ENCODE peak calls at places on chromosomes 16 and 17, in six cellular contexts. One of them, this sample, is unnamed.

GRCh38 chr17:50946891-50947843 is 81.0 kb upstream of the TOB1 start:
- DNase-seq in NCI-H1436: no peak
- DNase-seq in fibroblast of the aortic adventitia: no peak
- DNase-seq in RPMI7951: no peak
- DNase-seq in COR-L47: no peak
- DNase-seq in LoVo: no peak
- DNase-seq in this sample: no peak

GRCh38 chr16:15907863-15908478 is 19.6 kb upstream of the CEP20 start:
- DNase-seq in NCI-H1436: peak
- DNase-seq in fibroblast of the aortic adventitia: no peak
- DNase-seq in RPMI7951: peak
- DNase-seq in COR-L47: no peak
- DNase-seq in LoVo: peak
- DNase-seq in this sample: peak

GRCh38 chr16:90020260-90020837 is 1.1 kb upstream of the DBNDD1 start:
- DNase-seq in NCI-H1436: no peak
- DNase-seq in fibroblast of the aortic adventitia: no peak
- DNase-seq in RPMI7951: peak
- DNase-seq in COR-L47: peak
- DNase-seq in LoVo: no peak
- DNase-seq in this sample: no peak

GRCh38 chr16:11833951-11834695 is 17.2 kb downstream of the RSL1D1 start:
- DNase-seq in NCI-H1436: no peak
- DNase-seq in fibroblast of the aortic adventitia: peak
- DNase-seq in RPMI7951: peak
- DNase-seq in COR-L47: no peak
- DNase-seq in LoVo: no peak
- DNase-seq in this sample: peak

GRCh38 chr16:12320298-12320706 is 343.8 kb downstream of the SNX29 start:
- DNase-seq in NCI-H1436: no peak
- DNase-seq in fibroblast of the aortic adventitia: peak
- DNase-seq in RPMI7951: no peak
- DNase-seq in COR-L47: peak
- DNase-seq in LoVo: no peak
- DNase-seq in this sample: no peak

GRCh38 chr17:44979426-44980273 is 11.5 kb upstream of the C1QL1 start:
- DNase-seq in NCI-H1436: no peak
- DNase-seq in fibroblast of the aortic adventitia: no peak
- DNase-seq in RPMI7951: no peak
- DNase-seq in COR-L47: peak
- DNase-seq in LoVo: no peak
- DNase-seq in this sample: no peak

GRCh38 chr17:58531661-58532554 is 17.5 kb upstream of the MTMR4 start:
- DNase-seq in NCI-H1436: peak
- DNase-seq in fibroblast of the aortic adventitia: no peak
- DNase-seq in RPMI7951: peak
- DNase-seq in COR-L47: peak
- DNase-seq in LoVo: peak
- DNase-seq in this sample: peak

GRCh38 chr17:40425741-40426140 is 8.0 kb upstream of the TOP2A start:
- DNase-seq in NCI-H1436: no peak
- DNase-seq in fibroblast of the aortic adventitia: no peak
- DNase-seq in RPMI7951: no peak
- DNase-seq in COR-L47: no peak
- DNase-seq in LoVo: no peak
- DNase-seq in this sample: no peak

GRCh38 chr17:78359216-78359935 is 501 bp downstream of the SOCS3 start:
- DNase-seq in NCI-H1436: no peak
- DNase-seq in fibroblast of the aortic adventitia: peak
- DNase-seq in RPMI7951: no peak
- DNase-seq in COR-L47: peak
- DNase-seq in LoVo: no peak
- DNase-seq in this sample: no peak

GRCh38 chr17:59651346-59651745 is 31.7 kb downstream of the CLTC start:
- DNase-seq in NCI-H1436: no peak
- DNase-seq in fibroblast of the aortic adventitia: no peak
- DNase-seq in RPMI7951: peak
- DNase-seq in COR-L47: no peak
- DNase-seq in LoVo: peak
- DNase-seq in this sample: no peak

GRCh38 chr16:28585674-28586073 is 11.2 kb downstream of the SULT1A2 start:
- DNase-seq in NCI-H1436: no peak
- DNase-seq in fibroblast of the aortic adventitia: no peak
- DNase-seq in RPMI7951: no peak
- DNase-seq in COR-L47: no peak
- DNase-seq in LoVo: no peak
- DNase-seq in this sample: no peak

GRCh38 chr16:89581861-89582563 is 6.5 kb downstream of the CPNE7 start:
- DNase-seq in NCI-H1436: no peak
- DNase-seq in fibroblast of the aortic adventitia: peak
- DNase-seq in RPMI7951: peak
- DNase-seq in COR-L47: no peak
- DNase-seq in LoVo: no peak
- DNase-seq in this sample: no peak

GRCh38 chr16:2398520-2398919 is 30.7 kb upstream of the CCNF start:
- DNase-seq in NCI-H1436: no peak
- DNase-seq in fibroblast of the aortic adventitia: no peak
- DNase-seq in RPMI7951: no peak
- DNase-seq in COR-L47: no peak
- DNase-seq in LoVo: no peak
- DNase-seq in this sample: no peak

GRCh38 chr16:85917012-85917411 is 18.1 kb downstream of the IRF8 start:
- DNase-seq in NCI-H1436: no peak
- DNase-seq in fibroblast of the aortic adventitia: no peak
- DNase-seq in RPMI7951: no peak
- DNase-seq in COR-L47: no peak
- DNase-seq in LoVo: no peak
- DNase-seq in this sample: no peak

GRCh38 chr17:67229109-67229991 is 15.6 kb downstream of the HELZ start:
- DNase-seq in NCI-H1436: no peak
- DNase-seq in fibroblast of the aortic adventitia: no peak
- DNase-seq in RPMI7951: no peak
- DNase-seq in COR-L47: no peak
- DNase-seq in LoVo: no peak
- DNase-seq in this sample: no peak

GRCh38 chr17:57577751-57578607 is 167.1 kb downstream of the CCDC182 start:
- DNase-seq in NCI-H1436: peak
- DNase-seq in fibroblast of the aortic adventitia: peak
- DNase-seq in RPMI7951: no peak
- DNase-seq in COR-L47: no peak
- DNase-seq in LoVo: no peak
- DNase-seq in this sample: no peak

GRCh38 chr16:24988593-24989338 is 26.4 kb downstream of the ARHGAP17 start:
- DNase-seq in NCI-H1436: no peak
- DNase-seq in fibroblast of the aortic adventitia: peak
- DNase-seq in RPMI7951: peak
- DNase-seq in COR-L47: no peak
- DNase-seq in LoVo: peak
- DNase-seq in this sample: no peak

GRCh38 chr17:42072323-42073187 is 22.2 kb upstream of the C17orf113 start:
- DNase-seq in NCI-H1436: no peak
- DNase-seq in fibroblast of the aortic adventitia: no peak
- DNase-seq in RPMI7951: no peak
- DNase-seq in COR-L47: no peak
- DNase-seq in LoVo: no peak
- DNase-seq in this sample: no peak

GRCh38 chr16:14600164-14600563 is 29.9 kb downstream of the PARN start:
- DNase-seq in NCI-H1436: peak
- DNase-seq in fibroblast of the aortic adventitia: peak
- DNase-seq in RPMI7951: peak
- DNase-seq in COR-L47: no peak
- DNase-seq in LoVo: no peak
- DNase-seq in this sample: peak

GRCh38 chr17:50170662-50171370 is 5.0 kb downstream of the SGCA start:
- DNase-seq in NCI-H1436: no peak
- DNase-seq in fibroblast of the aortic adventitia: peak
- DNase-seq in RPMI7951: peak
- DNase-seq in COR-L47: no peak
- DNase-seq in LoVo: peak
- DNase-seq in this sample: no peak

GRCh38 chr17:5203178-5203907 is 11.7 kb upstream of the ZNF594 start:
- DNase-seq in NCI-H1436: no peak
- DNase-seq in fibroblast of the aortic adventitia: no peak
- DNase-seq in RPMI7951: peak
- DNase-seq in COR-L47: no peak
- DNase-seq in LoVo: no peak
- DNase-seq in this sample: no peak

GRCh38 chr16:23835390-23836077 is at the start of gene PRKCB:
- DNase-seq in NCI-H1436: no peak
- DNase-seq in fibroblast of the aortic adventitia: peak
- DNase-seq in RPMI7951: peak
- DNase-seq in COR-L47: no peak
- DNase-seq in LoVo: no peak
- DNase-seq in this sample: peak

GRCh38 chr17:40097931-40098845 is 2.2 kb downstream of the NR1D1 start:
- DNase-seq in NCI-H1436: no peak
- DNase-seq in fibroblast of the aortic adventitia: peak
- DNase-seq in RPMI7951: peak
- DNase-seq in COR-L47: no peak
- DNase-seq in LoVo: peak
- DNase-seq in this sample: peak

GRCh38 chr17:28335959-28336871 is 654 bp downstream of the TNFAIP1 start:
- DNase-seq in NCI-H1436: peak
- DNase-seq in fibroblast of the aortic adventitia: peak
- DNase-seq in RPMI7951: peak
- DNase-seq in COR-L47: peak
- DNase-seq in LoVo: peak
- DNase-seq in this sample: peak

GRCh38 chr16:25184771-25185170 is 32.0 kb upstream of the AQP8 start:
- DNase-seq in NCI-H1436: no peak
- DNase-seq in fibroblast of the aortic adventitia: no peak
- DNase-seq in RPMI7951: peak
- DNase-seq in COR-L47: no peak
- DNase-seq in LoVo: no peak
- DNase-seq in this sample: no peak

GRCh38 chr17:44785921-44786320 is 27.1 kb downstream of the ADAM11 start:
- DNase-seq in NCI-H1436: no peak
- DNase-seq in fibroblast of the aortic adventitia: no peak
- DNase-seq in RPMI7951: no peak
- DNase-seq in COR-L47: no peak
- DNase-seq in LoVo: no peak
- DNase-seq in this sample: no peak

GRCh38 chr17:7988750-7989178 is 13.7 kb upstream of the GUCY2D start:
- DNase-seq in NCI-H1436: peak
- DNase-seq in fibroblast of the aortic adventitia: peak
- DNase-seq in RPMI7951: peak
- DNase-seq in COR-L47: peak
- DNase-seq in LoVo: peak
- DNase-seq in this sample: peak

GRCh38 chr16:15827299-15827698 is 29.5 kb downstream of the MYH11 start:
- DNase-seq in NCI-H1436: no peak
- DNase-seq in fibroblast of the aortic adventitia: no peak
- DNase-seq in RPMI7951: no peak
- DNase-seq in COR-L47: no peak
- DNase-seq in LoVo: no peak
- DNase-seq in this sample: no peak

GRCh38 chr17:45384800-45385262 is 47.8 kb downstream of the ARHGAP27 start:
- DNase-seq in NCI-H1436: no peak
- DNase-seq in fibroblast of the aortic adventitia: no peak
- DNase-seq in RPMI7951: no peak
- DNase-seq in COR-L47: no peak
- DNase-seq in LoVo: no peak
- DNase-seq in this sample: no peak

GRCh38 chr17:51185763-51186332 is 19.6 kb downstream of the NME2 start:
- DNase-seq in NCI-H1436: no peak
- DNase-seq in fibroblast of the aortic adventitia: no peak
- DNase-seq in RPMI7951: no peak
- DNase-seq in COR-L47: no peak
- DNase-seq in LoVo: no peak
- DNase-seq in this sample: no peak

GRCh38 chr17:75601057-75601987 is 13.7 kb downstream of the MYO15B start:
- DNase-seq in NCI-H1436: peak
- DNase-seq in fibroblast of the aortic adventitia: peak
- DNase-seq in RPMI7951: peak
- DNase-seq in COR-L47: peak
- DNase-seq in LoVo: peak
- DNase-seq in this sample: peak

GRCh38 chr17:45052052-45052772 is 780 bp upstream of the DCAKD start:
- DNase-seq in NCI-H1436: peak
- DNase-seq in fibroblast of the aortic adventitia: no peak
- DNase-seq in RPMI7951: peak
- DNase-seq in COR-L47: peak
- DNase-seq in LoVo: peak
- DNase-seq in this sample: no peak

GRCh38 chr17:75301031-75301430 is 11.8 kb upstream of the SLC25A19 start:
- DNase-seq in NCI-H1436: no peak
- DNase-seq in fibroblast of the aortic adventitia: no peak
- DNase-seq in RPMI7951: no peak
- DNase-seq in COR-L47: no peak
- DNase-seq in LoVo: no peak
- DNase-seq in this sample: no peak

GRCh38 chr16:54409982-54410381 is 123.4 kb upstream of the IRX3 start:
- DNase-seq in NCI-H1436: no peak
- DNase-seq in fibroblast of the aortic adventitia: no peak
- DNase-seq in RPMI7951: no peak
- DNase-seq in COR-L47: no peak
- DNase-seq in LoVo: no peak
- DNase-seq in this sample: no peak

This sample was measured in RWPE1.